ENCODE peak calls at places on chromosomes 4 and X, in four cellular contexts. L is breast epithelium, J is GM12878, K is A549. E is an unnamed sample.

GRCh38 chr4:23934915-23935314 is 45.1 kb upstream of the PPARGC1A start:
- DNase-seq in K (no peak), L (peak; percentile 76), J (no peak), E (no peak)

GRCh38 chr4:146112389-146112788 is 63.1 kb upstream of the LSM6 start:
- DNase-seq in J (no peak), K (no peak), L (no peak), E (no peak)

GRCh38 chr4:154124539-154125255 is 335.8 kb upstream of the SFRP2 start:
- DNase-seq in L (no peak), K (no peak), J (no peak), E (no peak)

GRCh38 chrX:101388604-101389003 is 2.2 kb upstream of the RPL36A start:
- DNase-seq in J (no peak), K (no peak), L (no peak), E (no peak)

GRCh38 chrX:13254076-13254785 is 65.6 kb downstream of the ATXN3L start:
- DNase-seq in J (peak; percentile 56), K (peak; percentile 48), L (no peak), E (peak; percentile 38)

GRCh38 chr4:85165808-85166207 is 199.3 kb upstream of the WDFY3 start:
- DNase-seq in J (no peak), K (no peak), L (no peak), E (no peak)

GRCh38 chr4:67765401-67765800 is 11.2 kb upstream of the GNRHR start:
- DNase-seq in J (no peak), K (no peak), L (no peak), E (no peak)

GRCh38 chrX:134717698-134718328 is 59.5 kb upstream of the PLAC1 start:
- DNase-seq in L (no peak), J (no peak), K (peak; percentile 56), E (no peak)

GRCh38 chr4:122854444-122854843 is 27.8 kb downstream of the FGF2 start:
- DNase-seq in J (no peak), K (no peak), L (no peak), E (peak; percentile 40)

GRCh38 chr4:146333187-146333894 is 119.0 kb downstream of the REELD1 start:
- DNase-seq in K (peak; percentile 18), L (no peak), J (peak; percentile 59), E (no peak)

GRCh38 chr4:156496797-156497196 is 474.8 kb downstream of the PDGFC start:
- DNase-seq in J (no peak), K (no peak), L (no peak), E (no peak)

GRCh38 chr4:1628892-1629703 is 55.0 kb downstream of the FAM53A start:
- DNase-seq in J (no peak), K (peak; percentile 27), L (no peak), E (peak; percentile 58)

GRCh38 chr4:182212211-182212761 is 30.9 kb upstream of the TENM3 start:
- DNase-seq in K (no peak), J (no peak), L (no peak), E (no peak)

GRCh38 chr4:184312126-184312525 is 94.5 kb upstream of the ENPP6 start:
- DNase-seq in J (no peak), K (no peak), L (no peak), E (no peak)

GRCh38 chrX:2774057-2774456 is 22.2 kb downstream of the XG start:
- DNase-seq in L (no peak), J (no peak), K (no peak), E (no peak)

GRCh38 chrX:154457491-154458115 is 478 bp upstream of the PLXNA3 start:
- DNase-seq in J (no peak), L (no peak), K (no peak), E (peak; percentile 41)

GRCh38 chrX:16869393-16870094 is 618 bp downstream of the RBBP7 start:
- DNase-seq in L (no peak), J (no peak), K (peak; percentile 32), E (no peak)

GRCh38 chrX:136584545-136584944 is 52.5 kb downstream of the VGLL1 start:
- DNase-seq in K (no peak), L (no peak), J (no peak), E (no peak)

GRCh38 chrX:97895751-97896150 is 1012.0 kb downstream of the RPA4 start:
- DNase-seq in K (no peak), L (no peak), J (no peak), E (no peak)

GRCh38 chrX:29453333-29453732 is 762.0 kb upstream of the MAGEB2 start:
- DNase-seq in J (no peak), K (no peak), L (no peak), E (no peak)

GRCh38 chr4:45693746-45694145 is 430.1 kb downstream of the GABRG1 start:
- DNase-seq in L (no peak), K (no peak), J (no peak), E (no peak)

GRCh38 chr4:123037809-123038208 is 115.4 kb upstream of the NUDT6 start:
- DNase-seq in L (no peak), K (no peak), J (no peak), E (no peak)

GRCh38 chrX:106897259-106897658 is 5.9 kb downstream of the RIPPLY1 start:
- DNase-seq in K (peak; percentile 54), L (no peak), J (no peak), E (no peak)

GRCh38 chr4:114603455-114603854 is 4.8 kb downstream of the UGT8 start:
- DNase-seq in K (no peak), J (peak; percentile 72), L (no peak), E (no peak)

GRCh38 chr4:118905546-118905945 is 16.9 kb downstream of the SYNPO2 start:
- DNase-seq in K (no peak), J (no peak), L (no peak), E (no peak)

GRCh38 chr4:144289687-144290433 is 149.3 kb upstream of the GYPA start:
- DNase-seq in J (no peak), L (no peak), K (no peak), E (no peak)

GRCh38 chrX:15158736-15159406 is 111.0 kb downstream of the ASB9 start:
- DNase-seq in K (peak; percentile 2), L (no peak), J (peak; percentile 33), E (no peak)

DNA sequence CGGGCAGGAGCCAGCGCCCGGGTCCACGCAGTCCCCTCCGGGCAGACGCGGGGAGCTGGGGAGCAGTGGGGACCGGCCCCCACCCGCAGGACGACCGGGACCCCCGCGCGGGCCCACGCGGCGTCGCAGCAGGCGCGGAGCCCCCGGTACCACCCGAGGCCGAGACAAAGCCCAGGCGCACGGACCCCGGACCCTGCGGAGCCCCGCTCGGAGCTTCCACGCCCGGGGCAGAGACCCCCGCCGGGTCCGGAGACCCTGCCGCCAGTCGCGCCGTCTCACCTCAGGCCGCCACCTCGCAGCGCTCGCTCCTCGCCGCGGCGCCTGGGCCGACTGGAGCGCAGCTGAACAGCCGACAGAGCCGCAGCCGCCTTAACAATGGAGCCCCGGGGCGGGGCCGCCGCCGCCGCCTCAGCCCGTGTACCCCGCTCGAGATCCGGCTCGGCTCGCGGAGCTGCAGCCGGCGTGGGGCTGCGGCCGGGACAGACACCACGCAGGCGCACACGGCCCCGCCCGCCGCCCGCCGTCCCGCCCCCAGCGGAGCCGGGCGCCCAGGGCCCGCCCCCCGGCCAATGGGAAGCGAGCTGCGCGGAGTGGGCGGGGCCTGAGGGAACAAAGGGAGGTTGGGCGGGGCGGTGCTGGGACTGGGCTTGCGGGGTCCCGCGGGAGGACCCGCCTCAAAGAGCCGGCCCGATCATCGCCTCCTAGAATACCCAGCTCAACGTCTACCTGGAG is at the start of gene AFAP1:
- DNase-seq in K (peak; percentile 69), L (peak; percentile 85), J (no peak), E (peak; percentile 89)
- TF ChIP-seq POLR2A in K (peak; percentile 26), L (no peak), J (no peak), E (peak; percentile 85)

DNA sequence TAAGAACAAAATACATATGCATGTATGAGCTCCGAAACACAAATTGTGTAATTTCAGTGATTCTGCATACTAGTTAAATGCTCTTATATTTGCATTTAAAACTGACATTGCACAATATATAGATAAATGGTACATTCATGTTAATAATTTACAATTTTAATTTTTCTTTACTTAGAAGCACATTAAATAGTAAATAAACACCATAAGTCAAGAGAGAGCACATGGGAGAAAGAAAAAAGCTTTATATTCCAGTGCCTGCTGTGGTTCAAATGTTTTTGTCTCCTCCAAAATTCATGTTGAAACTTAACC is 323.0 kb downstream of the BCOR start:
- DNase-seq in L (no peak), J (no peak), K (no peak), E (no peak)
- H3K4me1 ChIP-seq in L (no peaks in the 10 kb centered on the region), J (peaks cover 7% of the 10 kb centered on the region), K (peaks cover 29% of the 10 kb centered on the region), E (no peaks in the 10 kb centered on the region)

DNA sequence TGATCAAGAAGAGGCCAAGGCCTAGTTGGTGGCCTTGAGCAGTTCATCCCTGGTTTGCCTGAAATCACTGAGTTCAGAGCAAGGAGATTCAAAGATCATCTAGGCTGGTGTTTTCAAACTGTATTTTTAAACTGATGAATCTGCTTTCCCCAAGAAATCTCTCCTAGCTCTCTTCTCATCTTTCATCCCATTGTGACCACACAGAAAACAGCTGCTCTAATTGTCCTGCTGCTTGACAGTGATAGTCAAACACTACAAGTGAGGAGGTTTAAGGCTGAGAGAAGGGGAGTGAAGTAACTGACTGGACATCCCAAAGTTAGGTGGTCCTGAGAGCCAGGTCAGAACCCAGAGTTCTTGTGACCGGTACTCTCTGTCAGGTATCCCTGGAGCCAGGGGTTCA is 91.5 kb downstream of the LNX1 start:
- DNase-seq in L (no peak), J (no peak), K (no peak), E (no peak)
- H3K27ac ChIP-seq in L (no peak overlapping the region), J (no peak overlapping the region), K (no peak overlapping the region), E (no peak overlapping the region)

DNA sequence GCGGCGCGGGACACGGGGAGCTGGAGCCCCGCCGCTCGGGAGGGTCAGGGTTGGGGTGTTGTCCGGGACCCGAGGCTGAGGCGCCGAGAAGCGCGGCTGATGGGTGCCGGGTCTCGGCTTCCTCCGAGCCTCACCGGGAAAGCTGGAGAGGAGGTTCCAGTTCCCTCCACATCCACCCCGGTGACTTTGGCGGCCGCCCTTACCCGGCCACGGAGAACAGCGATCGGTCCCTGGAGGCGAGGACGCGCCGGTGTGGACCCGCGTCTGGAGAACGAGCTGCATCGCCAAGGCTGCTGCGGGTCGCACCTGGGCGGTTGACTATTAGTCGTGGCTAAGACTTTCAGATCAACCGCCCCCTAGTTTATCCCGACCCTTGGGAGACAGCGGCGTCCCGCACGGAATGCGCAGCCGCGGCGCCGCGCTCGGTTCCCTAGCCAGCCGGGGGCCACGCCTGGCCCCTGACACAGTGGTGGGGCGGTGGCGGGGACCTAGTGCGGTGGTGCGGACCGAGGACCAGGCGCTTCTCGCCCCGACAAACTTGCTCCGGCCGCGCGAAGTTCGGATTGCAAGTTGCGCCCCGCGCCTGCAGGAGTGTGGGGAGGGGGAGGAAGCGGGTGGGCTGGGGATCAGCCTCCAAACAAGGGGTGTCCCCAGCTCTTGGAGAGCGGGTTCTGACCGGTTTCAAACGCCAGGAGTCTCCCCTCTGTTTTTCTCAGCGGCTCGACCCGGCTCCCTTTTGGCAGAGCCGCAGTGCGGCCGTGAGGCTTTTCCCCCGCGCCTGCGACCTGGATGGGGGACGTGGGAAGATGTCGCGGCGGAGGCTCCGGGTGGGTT is 540 bp downstream of the FHDC1 start:
- DNase-seq in K (peak; percentile 18), J (no peak), L (peak; percentile 55), E (peak; percentile 29)
- TF ChIP-seq POLR2A in K (no peak), J (no peak), L (no peak), E (no peak)

DNA sequence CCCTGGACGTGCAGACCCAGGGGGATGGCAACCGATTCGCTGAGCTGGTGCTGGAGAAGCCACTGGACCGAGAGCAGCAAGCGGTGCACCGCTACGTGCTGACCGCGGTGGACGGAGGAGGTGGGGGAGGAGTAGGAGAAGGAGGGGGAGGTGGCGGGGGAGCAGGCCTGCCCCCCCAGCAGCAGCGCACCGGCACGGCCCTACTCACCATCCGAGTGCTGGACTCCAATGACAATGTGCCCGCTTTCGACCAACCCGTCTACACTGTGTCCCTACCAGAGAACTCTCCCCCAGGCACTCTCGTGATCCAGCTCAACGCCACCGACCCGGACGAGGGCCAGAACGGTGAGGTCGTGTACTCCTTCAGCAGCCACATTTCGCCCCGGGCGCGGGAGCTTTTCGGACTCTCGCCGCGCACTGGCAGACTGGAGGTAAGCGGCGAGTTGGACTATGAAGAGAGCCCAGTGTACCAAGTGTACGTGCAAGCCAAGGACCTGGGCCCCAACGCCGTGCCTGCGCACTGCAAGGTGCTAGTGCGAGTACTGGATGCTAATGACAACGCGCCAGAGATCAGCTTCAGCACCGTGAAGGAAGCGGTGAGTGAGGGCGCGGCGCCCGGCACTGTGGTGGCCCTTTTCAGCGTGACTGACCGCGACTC is 1.7 kb downstream of the PCDH10 start:
- DNase-seq in J (no peak), K (peak; percentile 14), L (no peak), E (no peak)
- H3K4me1 ChIP-seq in J (no peaks in the 10 kb centered on the region), K (peaks cover 9% of the 10 kb centered on the region), L (peaks cover 6% of the 10 kb centered on the region), E (peaks cover 19% of the 10 kb centered on the region)